ENCODE peak calls at places on chromosomes 13 and 19, in four cellular contexts. L, R, H and P are unnamed samples.

GRCh38 chr19:18460313-18460712 is 22.4 kb upstream of the ISYNA1 start:
- DNase-seq in R (no peak), H (peak), L (peak), P (no peak)

GRCh38 chr19:21126078-21126477 is 15.8 kb upstream of the ZNF431 start:
- DNase-seq in R (no peak), H (no peak), L (no peak), P (no peak)

GRCh38 chr13:106802917-106803316 is 235.0 kb upstream of the ARGLU1 start:
- DNase-seq in R (no peak), L (no peak), H (no peak), P (no peak)

GRCh38 chr13:102035969-102036368 is 365.9 kb downstream of the FGF14 start:
- DNase-seq in R (no peak), L (no peak), H (no peak), P (no peak)

GRCh38 chr19:40358773-40359172 is 10.3 kb downstream of the PLD3 start:
- DNase-seq in H (no peak), L (no peak), R (no peak), P (no peak)

GRCh38 chr13:24910502-24911134 is 146.6 kb downstream of the RNF17 start:
- DNase-seq in H (no peak), L (no peak), R (no peak), P (no peak)

GRCh38 chr13:31848621-31849020 is 109.3 kb downstream of the RXFP2 start:
- DNase-seq in L (no peak), R (no peak), H (no peak), P (no peak)

GRCh38 chr13:43122706-43123268 is 99.4 kb downstream of the DNAJC15 start:
- DNase-seq in R (no peak), H (no peak), L (no peak), P (no peak)

GRCh38 chr19:42466521-42467436 is 24.0 kb upstream of the CXCL17 start:
- DNase-seq in L (no peak), R (no peak), H (no peak), P (no peak)

GRCh38 chr19:609001-609340 is 19.3 kb downstream of the HCN2 start:
- DNase-seq in H (no peak), R (no peak), L (no peak), P (no peak)

GRCh38 chr13:79340490-79340889 is 65.6 kb downstream of the RBM26 start:
- DNase-seq in H (no peak), R (no peak), L (no peak), P (no peak)

GRCh38 chr13:102707465-102707864 is 12.6 kb upstream of the METTL21C start:
- DNase-seq in H (no peak), R (no peak), L (no peak), P (no peak)

GRCh38 chr13:113653264-113654174 is 4.5 kb downstream of the ATP4B start:
- DNase-seq in L (no peak), R (no peak), H (peak), P (peak)

GRCh38 chr13:106530907-106531520 is 4.4 kb downstream of the EFNB2 start:
- DNase-seq in L (no peak), H (no peak), R (no peak), P (no peak)

GRCh38 chr19:752652-753517 is 2.0 kb downstream of the MISP start:
- DNase-seq in R (no peak), L (peak), H (no peak), P (no peak)

GRCh38 chr13:72728290-72728605 is 525 bp downstream of the BORA start:
- DNase-seq in R (no peak), H (no peak), L (no peak), P (no peak)

GRCh38 chr19:13929340-13929739 is 8.9 kb downstream of the PODNL1 start:
- DNase-seq in R (no peak), L (no peak), H (no peak), P (no peak)

GRCh38 chr19:28103916-28104315 is 1109.0 kb downstream of the UQCRFS1 start:
- DNase-seq in H (no peak), R (no peak), L (no peak), P (no peak)

GRCh38 chr13:30026093-30026492 is 175.7 kb upstream of the UBL3 start:
- DNase-seq in L (no peak), R (no peak), H (no peak), P (no peak)

GRCh38 chr19:11091343-11092153 is 2.3 kb downstream of the LDLR start:
- DNase-seq in L (peak), R (no peak), H (peak), P (peak)

GRCh38 chr19:37309834-37310575 is 60.9 kb upstream of the ZNF527 start:
- DNase-seq in R (no peak), L (no peak), H (no peak), P (no peak)

GRCh38 chr19:52637718-52638585 is at the start of gene ZNF83:
- DNase-seq in H (peak), L (peak), R (peak), P (peak)

GRCh38 chr19:57008432-57008831 is 111.4 kb upstream of the USP29 start:
- DNase-seq in H (no peak), R (no peak), L (no peak), P (no peak)

GRCh38 chr19:42150353-42150752 is 18.1 kb upstream of the POU2F2 start:
- DNase-seq in L (no peak), R (no peak), H (no peak), P (no peak)

DNA sequence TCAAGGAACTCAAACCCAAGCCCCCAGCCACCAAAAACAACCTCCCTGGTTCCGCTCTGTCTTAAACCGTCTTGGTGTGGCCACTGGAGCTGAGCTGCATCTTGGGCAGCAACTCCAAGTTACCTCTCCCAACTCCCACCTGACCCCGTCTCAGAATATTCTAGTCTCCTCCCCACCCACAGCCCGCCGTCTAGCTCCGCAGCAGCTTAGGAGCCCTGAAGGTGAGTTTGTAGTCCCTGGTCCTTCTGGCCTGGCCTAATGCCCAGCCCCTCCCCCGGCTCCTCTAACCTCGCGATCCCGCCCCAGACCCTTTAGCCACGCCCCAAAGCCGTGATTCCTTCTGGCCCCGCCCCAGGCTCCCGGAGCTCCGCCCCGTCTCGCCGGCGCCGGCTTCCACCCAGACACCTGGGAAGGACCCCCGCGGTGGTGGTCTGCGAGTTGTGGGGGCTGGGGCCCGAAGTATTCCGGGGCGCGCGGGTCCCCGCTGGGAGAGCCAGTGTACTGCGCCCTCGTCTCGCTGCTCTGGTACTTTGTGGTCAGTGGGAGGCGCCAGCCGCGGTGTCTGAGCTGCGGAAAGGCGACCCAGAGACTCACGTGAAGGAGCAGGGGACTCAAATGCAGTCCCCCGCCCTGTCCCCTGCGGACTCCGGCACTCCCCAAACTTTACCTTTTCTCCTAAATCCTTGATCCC is 2.5 kb upstream of the LHB start:
- DNase-seq in H (no peak), L (peak), R (peak), P (no peak)
- TF ChIP-seq CTCF in H (no peak), L (no peak), R (peak), P (peak)

GRCh38 chr13:51444922-51445321 is 7.9 kb downstream of the INTS6 start:
- DNase-seq in L (no peak), R (no peak), H (no peak), P (no peak)
- TF ChIP-seq CTCF in L (peak), R (no peak), H (no peak), P (no peak)

GRCh38 chr19:46608581-46609345 is 7.6 kb downstream of the CALM3 start:
- DNase-seq in R (no peak), L (no peak), H (peak), P (no peak)

GRCh38 chr19:46606681-46607440 is 5.7 kb downstream of the CALM3 start:
- DNase-seq in L (no peak), R (no peak), H (no peak), P (no peak)

GRCh38 chr19:46607441-46607841 is 6.3 kb downstream of the CALM3 start:
- DNase-seq in R (no peak), H (peak), L (no peak), P (peak)

GRCh38 chr19:46609511-46610412 is 8.6 kb downstream of the CALM3 start:
- DNase-seq in H (peak), L (no peak), R (no peak), P (no peak)

GRCh38 chr19:46608178-46608577 is 7.0 kb downstream of the CALM3 start:
- DNase-seq in L (no peak), R (no peak), H (no peak), P (no peak)
- TF ChIP-seq CTCF in L (no peak), R (no peak), H (no peak), P (no peak)

DNA sequence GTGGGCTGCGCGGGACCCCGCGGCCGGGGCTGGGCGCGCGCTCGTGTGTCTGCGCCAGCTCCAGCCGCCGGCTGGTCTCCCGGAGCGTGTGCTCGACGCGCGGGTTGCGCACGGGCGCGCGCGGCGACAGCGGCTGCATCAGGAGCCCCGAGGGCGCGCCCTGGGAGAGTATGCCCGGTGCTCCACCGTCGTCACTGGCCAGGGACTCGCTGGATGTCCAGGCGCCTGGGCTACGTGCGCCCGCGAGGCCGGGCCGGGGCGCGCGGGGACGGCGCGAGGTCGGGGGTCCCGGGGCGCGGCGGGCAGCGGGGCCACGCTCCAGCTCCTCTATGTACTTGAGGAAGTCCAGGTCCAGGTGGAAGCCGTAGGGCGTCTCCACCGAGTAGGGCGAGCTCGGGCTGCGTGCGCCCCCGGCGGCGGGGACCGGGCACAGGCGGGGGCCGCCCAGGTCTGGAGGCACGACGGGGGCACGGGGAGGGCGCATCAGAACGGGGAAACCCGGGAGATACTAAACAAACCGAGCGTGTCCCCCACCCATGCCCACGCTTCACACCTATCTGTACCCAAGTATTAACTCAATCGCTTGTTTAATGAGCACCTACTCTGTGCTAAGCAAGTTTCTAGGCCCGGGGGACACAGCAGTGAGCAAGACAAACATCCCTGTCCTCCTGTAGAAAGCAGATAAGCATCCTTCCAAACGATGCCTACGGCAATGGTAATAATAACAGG is 7.6 kb downstream of the KANK3 start:
- DNase-seq in R (no peak), L (no peak), H (no peak), P (no peak)
- TF ChIP-seq CTCF in R (peak), L (no peak), H (no peak), P (no peak)

DNA sequence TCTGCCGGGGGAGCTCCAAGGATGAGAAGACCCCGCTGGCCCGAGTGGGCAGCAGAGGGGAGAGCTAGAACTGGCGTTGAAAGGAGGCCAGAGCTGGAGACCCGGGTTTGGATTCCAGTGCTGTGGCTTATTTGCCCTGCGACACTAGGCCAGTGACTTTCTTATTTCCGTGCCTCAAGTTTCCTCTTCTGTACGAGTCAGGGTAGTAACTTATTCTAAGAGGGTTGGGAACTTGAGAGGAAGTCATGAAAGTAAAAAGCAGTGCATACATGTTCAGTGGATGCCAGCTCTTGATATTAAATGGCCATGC is 670 bp downstream of the FAM32A start:
- DNase-seq in L (no peak), R (no peak), H (no peak), P (no peak)
- TF ChIP-seq CTCF in L (no peak), R (no peak), H (peak), P (peak)

DNA sequence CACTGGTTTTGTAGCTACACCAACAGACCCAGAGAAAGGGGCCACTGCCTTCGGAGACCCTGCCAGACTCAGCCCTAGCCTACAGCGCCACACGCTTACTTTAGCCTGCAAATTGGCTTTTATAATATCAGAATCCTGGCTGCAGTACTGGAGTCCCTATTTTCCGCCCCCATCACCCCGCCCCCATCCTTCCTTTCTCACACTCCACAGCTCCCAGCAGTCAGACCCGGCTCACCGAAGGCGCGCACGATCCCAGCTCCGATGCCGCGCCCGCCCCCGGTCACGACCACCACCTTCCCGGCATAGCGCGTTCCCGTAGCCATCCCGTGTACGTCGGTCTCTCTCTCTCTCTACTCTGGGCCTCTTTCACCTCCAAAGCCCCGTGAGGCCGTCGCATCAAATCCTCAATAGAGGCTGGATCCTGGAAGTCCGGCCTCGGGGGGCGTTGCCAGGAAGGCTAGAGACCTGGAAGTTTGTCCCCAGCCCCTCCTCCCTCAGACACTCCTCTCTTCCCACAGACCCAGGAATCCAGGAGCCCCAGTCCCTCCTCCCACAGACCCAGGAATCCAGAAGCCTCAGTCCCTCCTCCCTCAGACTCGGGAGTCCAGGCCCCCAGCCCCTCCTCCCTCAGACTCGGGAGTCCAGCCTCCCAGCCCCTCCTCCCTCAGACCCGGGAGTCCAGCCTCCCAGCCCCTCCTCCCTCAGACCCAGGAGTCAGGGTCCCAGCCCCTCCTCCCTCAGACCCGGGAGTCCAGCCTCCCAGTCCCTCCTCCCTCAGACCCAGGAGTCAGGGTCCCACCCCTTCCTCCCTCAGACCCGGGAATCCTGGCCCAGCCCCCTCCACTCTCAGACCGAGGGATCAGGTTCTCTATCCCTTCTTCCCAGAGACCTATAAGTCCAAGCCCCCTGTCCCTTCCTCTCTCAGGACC is at the start of gene HSD17B14:
- DNase-seq in H (peak), L (peak), R (peak), P (peak)
- TF ChIP-seq CTCF in H (no peak), L (no peak), R (peak), P (peak)

GRCh38 chr13:98827449-98827848 is 75.0 kb upstream of the SLC15A1 start:
- DNase-seq in L (no peak), R (no peak), H (no peak), P (no peak)
- TF ChIP-seq CTCF in L (no peak), R (no peak), H (no peak), P (no peak)

GRCh38 chr13:84571264-84571663 is 689.0 kb upstream of the SLITRK1 start:
- DNase-seq in R (no peak), L (no peak), H (no peak), P (no peak)
- TF ChIP-seq CTCF in R (no peak), L (no peak), H (no peak), P (no peak)

DNA sequence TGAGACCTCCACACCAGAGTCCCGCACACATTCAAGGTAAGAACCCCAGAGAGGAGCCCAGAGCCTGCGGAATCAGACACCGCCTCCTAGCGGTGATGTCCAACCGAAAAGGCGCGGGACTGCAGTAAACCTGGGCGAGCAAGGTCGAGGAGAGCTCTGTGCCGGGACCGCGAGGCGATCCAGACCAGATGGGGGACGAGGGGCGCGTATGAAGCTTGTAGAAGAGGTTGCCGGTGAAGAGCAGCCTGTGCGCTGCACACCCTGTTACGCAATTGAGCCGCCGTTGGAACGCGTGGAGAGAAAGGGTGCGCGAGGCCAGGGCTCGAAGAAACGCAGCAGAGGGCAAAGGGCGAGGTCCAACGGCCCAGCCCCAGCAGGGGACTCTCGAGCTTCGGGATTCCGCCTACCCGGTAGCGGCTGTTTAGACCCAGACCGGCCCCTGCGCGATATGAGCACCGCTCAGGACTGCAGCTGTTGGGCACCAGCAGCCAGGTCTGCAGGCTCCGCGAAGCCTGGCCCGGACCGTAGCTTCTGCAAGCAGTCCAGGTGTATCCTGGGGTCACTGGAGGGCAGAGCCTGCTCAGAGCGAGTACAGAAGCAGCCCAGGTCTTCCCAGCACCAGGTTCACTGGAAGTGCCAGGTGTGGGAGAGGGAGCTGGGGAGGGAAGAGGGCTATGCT is 65.9 kb upstream of the ZNF599 start:
- DNase-seq in R (peak), H (no peak), L (no peak), P (no peak)
- TF ChIP-seq CTCF in R (peak), H (no peak), L (no peak), P (peak)